ENCODE peak calls at places on chromosome 10, in eight cellular contexts. D, Z, V, H, M, L, O and G are unnamed samples.

GRCh38 chr10:72088879-72089585 is 681 bp upstream of the SPOCK2 start:
- DNase-seq in D (peak; percentile 38), Z (no peak), V (no peak), H (peak; percentile 16), M (no peak), L (no peak), O (no peak), G (peak; percentile 49)

GRCh38 chr10:98260350-98260749 is 7.6 kb downstream of the LOXL4 start:
- DNase-seq in D (no peak), Z (no peak), V (no peak), H (no peak), M (no peak), L (no peak), O (no peak), G (no peak)

GRCh38 chr10:114489521-114490310 is 85.4 kb upstream of the AFAP1L2 start:
- DNase-seq in D (no peak), Z (no peak), V (peak; percentile 29), H (no peak), M (no peak), L (no peak), O (no peak), G (no peak)

GRCh38 chr10:42991442-42992098 is 85.3 kb upstream of the RET start:
- DNase-seq in D (no peak), Z (no peak), V (no peak), H (no peak), M (no peak), L (no peak), O (no peak), G (no peak)

GRCh38 chr10:93357680-93358079 is 124.5 kb downstream of the MYOF start:
- DNase-seq in D (no peak), Z (peak; percentile 50), V (peak; percentile 8), H (peak; percentile 5), M (no peak), L (no peak), O (no peak), G (peak; percentile 31)

GRCh38 chr10:102948163-102948562 is 30.1 kb downstream of the CNNM2 start:
- DNase-seq in D (no peak), Z (no peak), V (no peak), H (no peak), M (no peak), L (no peak), O (no peak), G (no peak)

GRCh38 chr10:34319197-34319846 is 495.8 kb downstream of the PARD3 start:
- DNase-seq in D (no peak), Z (no peak), V (no peak), H (peak; percentile 94), M (no peak), L (peak; percentile 92), O (no peak), G (peak; percentile 53)

GRCh38 chr10:96618648-96619047 is 31.8 kb upstream of the TM9SF3 start:
- DNase-seq in D (peak; percentile 58), Z (peak; percentile 71), V (no peak), H (no peak), M (no peak), L (no peak), O (no peak), G (peak; percentile 49)

GRCh38 chr10:21379143-21379542 is 146.3 kb downstream of the SKIDA1 start:
- DNase-seq in D (no peak), Z (no peak), V (no peak), H (no peak), M (no peak), L (no peak), O (no peak), G (no peak)

GRCh38 chr10:113704637-113705343 is 25.1 kb downstream of the CASP7 start:
- DNase-seq in D (no peak), Z (peak; percentile 36), V (peak; percentile 14), H (peak; percentile 11), M (no peak), L (peak; percentile 3), O (no peak), G (peak; percentile 58)

GRCh38 chr10:87818505-87819273 is 663 bp upstream of the ATAD1 start:
- DNase-seq in D (peak; percentile 43), Z (peak; percentile 48), V (peak; percentile 43), H (no peak), M (no peak), L (no peak), O (no peak), G (peak; percentile 55)

GRCh38 chr10:131159771-131160170 is 151.8 kb downstream of the TCERG1L start:
- DNase-seq in D (no peak), Z (no peak), V (no peak), H (no peak), M (no peak), L (no peak), O (no peak), G (no peak)

GRCh38 chr10:75508814-75509306 is 77.4 kb downstream of the LRMDA start:
- DNase-seq in D (no peak), Z (no peak), V (no peak), H (no peak), M (no peak), L (no peak), O (no peak), G (no peak)

GRCh38 chr10:128985036-128985435 is 482.0 kb upstream of the MGMT start:
- DNase-seq in D (no peak), Z (no peak), V (no peak), H (no peak), M (no peak), L (no peak), O (peak; percentile 27), G (no peak)

GRCh38 chr10:126948355-126949160 is 43.3 kb downstream of the DOCK1 start:
- DNase-seq in D (no peak), Z (no peak), V (no peak), H (no peak), M (no peak), L (no peak), O (no peak), G (no peak)

GRCh38 chr10:94194256-94194655 is 168.5 kb downstream of the NOC3L start:
- DNase-seq in D (no peak), Z (no peak), V (peak; percentile 18), H (no peak), M (no peak), L (no peak), O (no peak), G (peak; percentile 65)

GRCh38 chr10:126349096-126349495 is 39.2 kb downstream of the ADAM12 start:
- DNase-seq in D (no peak), Z (no peak), V (no peak), H (no peak), M (no peak), L (no peak), O (no peak), G (peak; percentile 44)

GRCh38 chr10:60413306-60414012 is 23.8 kb upstream of the ANK3 start:
- DNase-seq in D (no peak), Z (no peak), V (no peak), H (no peak), M (no peak), L (no peak), O (no peak), G (peak; percentile 85)

GRCh38 chr10:52216852-52217251 is 97.2 kb upstream of the DKK1 start:
- DNase-seq in D (no peak), Z (no peak), V (peak; percentile 30), H (no peak), M (no peak), L (peak; percentile 33), O (no peak), G (peak; percentile 97)

GRCh38 chr10:33421789-33422188 is 87.3 kb upstream of the NRP1 start:
- DNase-seq in D (no peak), Z (no peak), V (no peak), H (no peak), M (no peak), L (peak; percentile 81), O (no peak), G (peak; percentile 72)

GRCh38 chr10:10794776-10795175 is 222.9 kb upstream of the CELF2 start:
- DNase-seq in D (no peak), Z (no peak), V (peak; percentile 33), H (no peak), M (no peak), L (peak; percentile 87), O (no peak), G (peak; percentile 99)